ENCODE peak calls at places on chromosomes 2 and 18, in six cellular contexts. U, B, T, V, Z and O are unnamed samples. For H3K9me3, the result is how much of the 10 kb centered on the place peaks cover.

GRCh38 chr2:143730155-143730949 is 601.1 kb downstream of the ARHGAP15 start:
- DNase-seq in U (no peak), B (peak), T (no peak), V (no peak), Z (no peak), O (no peak)

GRCh38 chr2:7725132-7725849 is 808.1 kb downstream of the RNF144A start:
- DNase-seq in U (peak), B (peak), T (peak), V (no peak), Z (no peak), O (no peak)

GRCh38 chr2:88032070-88032702 is 15.8 kb upstream of the RNU2-63P start:
- DNase-seq in U (no peak), B (peak), T (no peak), V (no peak), Z (no peak), O (no peak)

GRCh38 chr2:23351388-23352141 is 33.4 kb upstream of the KLHL29 start:
- DNase-seq in U (peak), B (peak), T (peak), V (peak), Z (peak), O (peak)

GRCh38 chr2:187593697-187594096 is 39.5 kb upstream of the TFPI start:
- DNase-seq in U (no peak), B (peak), T (no peak), V (no peak), Z (no peak), O (no peak)

GRCh38 chr2:233287871-233288270 is 19.7 kb upstream of the SAG start:
- DNase-seq in U (no peak), B (no peak), T (no peak), V (no peak), Z (no peak), O (no peak)

GRCh38 chr2:237726401-237726830 is 72.2 kb upstream of the RBM44 start:
- DNase-seq in U (no peak), B (peak), T (no peak), V (peak), Z (no peak), O (no peak)

GRCh38 chr18:62586148-62586774 is 63.4 kb downstream of the ZCCHC2 start:
- DNase-seq in U (peak), B (peak), T (peak), V (peak), Z (peak), O (peak)

GRCh38 chr2:111202266-111203040 is 81.7 kb downstream of the BCL2L11 start:
- DNase-seq in U (no peak), B (peak), T (no peak), V (no peak), Z (no peak), O (no peak)

GRCh38 chr2:121335294-121336290 is 50.6 kb upstream of the TFCP2L1 start:
- DNase-seq in U (no peak), B (no peak), T (no peak), V (peak), Z (no peak), O (peak)

GRCh38 chr2:54209379-54209778 is 46.6 kb downstream of the TSPYL6 start:
- DNase-seq in U (no peak), B (no peak), T (no peak), V (no peak), Z (no peak), O (no peak)

GRCh38 chr2:100367163-100367562 is 44.9 kb upstream of the LONRF2 start:
- DNase-seq in U (no peak), B (no peak), T (peak), V (no peak), Z (no peak), O (no peak)

GRCh38 chr2:228768818-228769217 is 502.3 kb downstream of the PID1 start:
- DNase-seq in U (no peak), B (peak), T (no peak), V (no peak), Z (no peak), O (no peak)

GRCh38 chr2:238247002-238247822 is 7.4 kb upstream of the HES6 start:
- DNase-seq in U (no peak), B (peak), T (no peak), V (no peak), Z (no peak), O (no peak)

GRCh38 chr2:200086911-200087310 is 131.5 kb downstream of the MAIP1 start:
- DNase-seq in U (no peak), B (no peak), T (no peak), V (peak), Z (no peak), O (no peak)

GRCh38 chr18:9082763-9083510 is 19.6 kb upstream of the NDUFV2 start:
- DNase-seq in U (peak), B (no peak), T (no peak), V (no peak), Z (no peak), O (no peak)

GRCh38 chr2:44205169-44205568 is 36.5 kb downstream of the PPM1B start:
- DNase-seq in U (no peak), B (no peak), T (no peak), V (no peak), Z (no peak), O (no peak)

GRCh38 chr2:148022351-148022750 is 1.5 kb downstream of the MBD5 start:
- DNase-seq in U (no peak), B (peak), T (no peak), V (no peak), Z (no peak), O (no peak)

GRCh38 chr2:85761512-85761944 is 7.7 kb downstream of the ATOH8 start:
- DNase-seq in U (no peak), B (no peak), T (no peak), V (no peak), Z (no peak), O (no peak)

GRCh38 chr2:38443021-38443541 is 66.0 kb upstream of the ATL2 start:
- DNase-seq in U (no peak), B (peak), T (peak), V (peak), Z (no peak), O (no peak)

GRCh38 chr2:197378494-197378972 is 56.3 kb downstream of the SF3B1 start:
- DNase-seq in U (peak), B (peak), T (peak), V (peak), Z (no peak), O (no peak)

GRCh38 chr18:38545071-38545470 is 979.5 kb upstream of the CELF4 start:
- DNase-seq in U (no peak), B (no peak), T (peak), V (no peak), Z (no peak), O (no peak)

GRCh38 chr2:115568643-115569042 is 1126.2 kb downstream of the DPP10 start:
- DNase-seq in U (no peak), B (no peak), T (no peak), V (no peak), Z (no peak), O (no peak)

GRCh38 chr2:65413610-65414009 is 18.8 kb downstream of the SPRED2 start:
- DNase-seq in U (no peak), B (no peak), T (no peak), V (no peak), Z (no peak), O (no peak)

GRCh38 chr2:146246734-146247523 is 1597.9 kb upstream of the ACVR2A start:
- DNase-seq in U (no peak), B (peak), T (no peak), V (no peak), Z (no peak), O (no peak)

GRCh38 chr2:241061275-241061674 is 40.8 kb downstream of the MTERF4 start:
- DNase-seq in U (no peak), B (peak), T (no peak), V (no peak), Z (no peak), O (peak)

GRCh38 chr18:40208951-40209350 is 1746.1 kb upstream of the PIK3C3 start:
- DNase-seq in U (no peak), B (no peak), T (no peak), V (no peak), Z (no peak), O (no peak)

GRCh38 chr2:203737360-203737759 is 30.9 kb downstream of the CD28 start:
- DNase-seq in U (no peak), B (peak), T (no peak), V (no peak), Z (no peak), O (no peak)

GRCh38 chr2:102063948-102064678 is 72.4 kb downstream of the IL1R2 start:
- DNase-seq in U (no peak), B (peak), T (peak), V (peak), Z (peak), O (peak)

GRCh38 chr2:174174741-174175140 is 73.6 kb downstream of the OLA1 start:
- DNase-seq in U (no peak), B (no peak), T (no peak), V (no peak), Z (no peak), O (no peak)
- H3K9me3 ChIP-seq in U (under half), B (under half), T (under half), V (under half), Z (half or more), O (under half)

GRCh38 chr2:2181505-2181904 is 149.6 kb downstream of the MYT1L start:
- DNase-seq in U (no peak), B (no peak), T (no peak), V (no peak), Z (no peak), O (no peak)

GRCh38 chr2:2183135-2183534 is 147.9 kb downstream of the MYT1L start:
- DNase-seq in U (no peak), B (no peak), T (no peak), V (no peak), Z (no peak), O (no peak)

GRCh38 chr2:2183717-2184116 is 147.4 kb downstream of the MYT1L start:
- DNase-seq in U (no peak), B (no peak), T (no peak), V (no peak), Z (no peak), O (no peak)

GRCh38 chr2:2184549-2185249 is 146.4 kb downstream of the MYT1L start:
- DNase-seq in U (no peak), B (no peak), T (no peak), V (no peak), Z (no peak), O (no peak)

DNA sequence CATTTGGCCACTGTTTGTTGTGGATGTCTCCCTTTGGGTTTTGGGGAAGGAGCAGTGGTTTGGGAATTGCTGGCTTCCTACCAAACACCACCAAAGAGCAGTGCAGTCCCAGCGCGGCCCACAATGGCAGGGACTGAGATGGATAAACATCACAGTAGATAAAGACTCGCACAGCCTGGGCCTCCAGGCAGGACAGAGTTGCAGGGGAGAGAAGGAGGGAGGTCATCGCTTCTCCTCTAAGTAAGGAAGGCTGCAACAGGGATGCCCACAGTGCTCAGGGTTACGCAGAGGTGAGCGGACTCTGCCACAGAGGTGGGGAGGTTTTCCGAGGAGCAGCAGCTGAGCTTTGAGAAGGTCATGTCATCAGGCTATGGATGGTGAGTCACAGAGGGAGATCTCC is 148.4 kb downstream of the MYT1L start:
- DNase-seq in U (no peak), B (no peak), T (no peak), V (no peak), Z (no peak), O (no peak)
- H3K9me3 ChIP-seq in U (under half), B (under half), T (under half), V (under half), Z (under half), O (under half)

GRCh38 chr2:12895017-12895416 is 178.3 kb downstream of the TRIB2 start:
- DNase-seq in U (no peak), B (no peak), T (no peak), V (no peak), Z (no peak), O (no peak)

GRCh38 chr2:12896283-12897014 is 179.7 kb downstream of the TRIB2 start:
- DNase-seq in U (no peak), B (no peak), T (no peak), V (no peak), Z (no peak), O (no peak)

DNA sequence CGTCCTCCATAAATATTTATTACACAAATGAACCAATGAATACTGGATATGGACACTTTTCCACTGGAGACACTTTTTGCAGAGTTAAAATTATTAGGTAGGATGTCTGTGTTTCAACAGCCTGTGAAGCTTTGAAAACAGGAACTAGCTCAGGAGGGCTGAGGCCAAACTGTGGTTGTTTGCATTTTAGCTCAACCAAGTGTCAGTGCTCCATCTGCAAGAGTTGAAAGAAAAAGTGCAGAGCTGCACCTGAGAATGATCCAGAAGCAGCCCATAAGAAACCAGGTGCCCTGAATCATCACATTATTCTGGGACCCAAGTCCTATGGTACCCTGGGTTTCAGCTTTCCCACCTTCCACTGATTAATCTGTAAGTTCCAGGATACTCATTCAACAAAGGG is 180.4 kb downstream of the TRIB2 start:
- DNase-seq in U (peak), B (no peak), T (no peak), V (no peak), Z (no peak), O (no peak)
- H3K9me3 ChIP-seq in U (under half), B (under half), T (under half), V (under half), Z (under half), O (under half)

GRCh38 chr18:79898952-79899608 is 52.4 kb downstream of the SLC66A2 start:
- DNase-seq in U (no peak), B (no peak), T (no peak), V (no peak), Z (no peak), O (no peak)
- H3K9me3 ChIP-seq in U (under half), B (under half), T (under half), V (under half), Z (half or more), O (half or more)

DNA sequence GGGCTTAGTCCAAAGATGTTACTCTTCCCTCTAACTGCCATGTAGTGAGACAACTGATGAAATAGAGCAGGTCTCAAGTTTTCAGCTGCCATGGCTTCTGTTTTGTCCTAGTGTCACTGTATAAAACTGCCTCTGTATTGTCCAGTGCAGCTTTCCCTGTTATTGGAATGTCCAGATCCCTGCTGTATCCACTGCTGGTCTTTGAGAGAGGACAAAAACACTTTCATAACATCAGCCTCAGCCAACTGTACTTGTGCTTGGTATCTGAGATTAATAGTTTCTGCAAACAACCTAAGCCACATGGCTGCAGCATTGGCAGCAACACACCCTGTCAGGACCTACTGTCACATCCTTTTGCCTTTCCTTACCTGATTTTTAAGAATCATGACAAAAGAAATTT is 480.2 kb downstream of the LPIN1 start:
- DNase-seq in U (no peak), B (no peak), T (no peak), V (no peak), Z (no peak), O (no peak)
- H3K9me3 ChIP-seq in U (under half), B (under half), T (under half), V (under half), Z (under half), O (under half)

GRCh38 chr2:179191110-179191509 is 73.5 kb downstream of the SESTD1 start:
- DNase-seq in U (no peak), B (no peak), T (no peak), V (no peak), Z (no peak), O (no peak)

GRCh38 chr2:179195146-179195545 is 69.5 kb downstream of the SESTD1 start:
- DNase-seq in U (no peak), B (no peak), T (no peak), V (no peak), Z (no peak), O (no peak)

DNA sequence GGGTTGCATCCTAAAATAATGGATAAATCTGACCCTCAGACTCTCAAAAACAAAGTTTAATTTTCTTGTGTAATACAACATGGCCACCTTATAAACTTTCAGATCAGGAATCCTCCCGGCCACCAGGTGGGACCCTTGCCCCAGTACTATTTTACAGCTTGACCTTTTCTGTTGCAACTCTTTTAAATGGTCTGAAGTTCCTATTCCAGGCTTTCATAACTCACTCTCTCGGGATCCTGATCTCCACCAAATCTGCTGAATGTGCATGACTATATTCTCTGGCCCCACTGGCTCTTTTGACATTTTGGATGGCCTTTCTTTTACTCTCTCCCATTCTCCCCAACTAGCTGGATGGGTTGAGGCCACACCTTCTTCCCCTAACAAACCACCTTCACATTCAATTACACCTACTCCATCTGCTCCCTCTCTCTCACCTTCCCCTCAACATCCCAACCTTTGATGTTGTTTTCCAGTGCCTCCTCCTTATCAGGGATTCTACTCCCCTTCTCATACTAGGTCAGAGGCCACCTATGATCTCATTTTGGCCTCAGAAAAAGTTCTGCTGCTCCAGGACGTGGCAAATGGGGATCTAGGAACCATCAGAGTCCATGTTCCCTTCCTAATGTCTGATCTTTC is 70.8 kb downstream of the SESTD1 start:
- DNase-seq in U (no peak), B (no peak), T (no peak), V (no peak), Z (no peak), O (no peak)
- H3K9me3 ChIP-seq in U (under half), B (under half), T (under half), V (under half), Z (under half), O (under half)

GRCh38 chr2:2456721-2457120 is 125.6 kb upstream of the MYT1L start:
- DNase-seq in U (no peak), B (no peak), T (no peak), V (no peak), Z (no peak), O (no peak)

GRCh38 chr2:2452961-2453360 is 121.9 kb upstream of the MYT1L start:
- DNase-seq in U (no peak), B (no peak), T (no peak), V (no peak), Z (no peak), O (no peak)

GRCh38 chr2:2455151-2455550 is 124.1 kb upstream of the MYT1L start:
- DNase-seq in U (no peak), B (no peak), T (no peak), V (no peak), Z (no peak), O (no peak)
- H3K9me3 ChIP-seq in U (under half), B (under half), T (under half), V (under half), Z (under half), O (under half)

DNA sequence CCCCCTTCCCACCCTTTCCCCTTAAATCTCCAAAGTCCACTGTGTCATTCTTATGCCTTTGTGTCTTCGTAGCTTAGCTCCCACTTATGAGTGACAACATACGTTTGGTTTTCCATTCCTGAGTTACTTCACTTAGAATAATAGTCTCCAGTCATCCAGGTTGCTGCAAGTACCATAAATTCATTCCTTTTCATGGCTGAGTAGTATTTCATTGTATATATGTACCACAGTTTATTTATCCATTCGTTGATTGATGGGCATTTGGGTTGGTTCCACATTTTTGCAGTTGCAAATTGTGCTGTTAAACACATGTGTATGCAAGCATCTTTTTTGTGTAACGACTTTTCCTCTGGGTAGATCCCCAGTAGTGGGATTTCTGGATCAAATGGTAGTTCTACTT is 14.5 kb upstream of the ZNF638 start:
- DNase-seq in U (no peak), B (no peak), T (no peak), V (no peak), Z (no peak), O (no peak)
- H3K9me3 ChIP-seq in U (under half), B (under half), T (under half), V (under half), Z (half or more), O (under half)